ENCODE peak calls at places on chromosomes 16 and 17, in seven cellular contexts. Z is DND-41, B is NCI-H1105, O is SHP77, J is HEK293T, Q is MCF 10A, F is NCI-H2107. H is an unnamed sample.

GRCh38 chr17:75723201-75723930 is 2.1 kb downstream of the ITGB4 start:
- DNase-seq in B (no peak), J (no peak), O (no peak), F (no peak), Q (peak), Z (no peak), H (peak)

GRCh38 chr16:71491032-71491431 is 1.9 kb upstream of the ZNF19 start:
- DNase-seq in Z (no peak), F (no peak), B (no peak), O (no peak), Q (no peak), J (no peak), H (no peak)

GRCh38 chr17:73349138-73349537 is 37.3 kb upstream of the CDC42EP4 start:
- DNase-seq in J (no peak), B (no peak), F (no peak), Z (no peak), O (no peak), Q (no peak), H (no peak)

GRCh38 chr16:87409781-87410180 is 17.6 kb downstream of the MAP1LC3B start:
- DNase-seq in F (no peak), O (no peak), J (no peak), Q (no peak), Z (no peak), B (no peak), H (no peak)

GRCh38 chr17:35725917-35726608 is 5.4 kb upstream of the RASL10B start:
- DNase-seq in Z (no peak), B (no peak), O (no peak), Q (no peak), J (no peak), F (no peak), H (no peak)

GRCh38 chr17:68849673-68850260 is 105.4 kb downstream of the ABCA8 start:
- DNase-seq in O (no peak), F (no peak), Z (no peak), J (no peak), B (peak), Q (peak), H (no peak)

GRCh38 chr16:13095061-13095460 is 193.7 kb downstream of the SHISA9 start:
- DNase-seq in Z (no peak), O (no peak), B (no peak), J (no peak), Q (no peak), F (no peak), H (no peak)

GRCh38 chr16:2178321-2179106 is 17.9 kb downstream of the CASKIN1 start:
- DNase-seq in O (no peak), F (no peak), Z (no peak), B (no peak), J (peak), Q (no peak), H (no peak)

GRCh38 chr17:4194796-4195195 is 51.8 kb downstream of the CYB5D2 start:
- DNase-seq in O (no peak), Z (no peak), F (no peak), B (no peak), J (no peak), Q (no peak), H (no peak)

GRCh38 chr16:7113949-7114348 is 218.7 kb upstream of the RBFOX1 start:
- DNase-seq in B (no peak), Q (no peak), F (no peak), O (no peak), Z (no peak), J (no peak), H (no peak)

GRCh38 chr16:68776821-68777485 is 39.9 kb downstream of the CDH1 start:
- DNase-seq in B (no peak), Z (no peak), O (no peak), F (no peak), J (no peak), Q (no peak), H (no peak)

GRCh38 chr16:51982715-51983680 is 563.9 kb downstream of the TOX3 start:
- DNase-seq in B (peak), J (peak), Q (peak), O (peak), Z (peak), F (peak), H (peak)

GRCh38 chr17:33968350-33969044 is 286.6 kb upstream of the CCL2 start:
- DNase-seq in J (no peak), F (no peak), Q (no peak), B (no peak), Z (peak), O (no peak), H (peak)

GRCh38 chr16:20901441-20902112 is 1.0 kb downstream of the LYRM1 start:
- DNase-seq in Z (peak), Q (peak), J (peak), F (no peak), O (peak), B (no peak), H (peak)

GRCh38 chr16:23092801-23093117 is 56.5 kb downstream of the USP31 start:
- DNase-seq in J (no peak), Z (no peak), O (no peak), Q (no peak), B (no peak), F (no peak), H (no peak)

GRCh38 chr16:2447920-2448583 is 11.9 kb upstream of the TEDC2 start:
- DNase-seq in Z (no peak), Q (peak), B (no peak), J (no peak), F (no peak), O (no peak), H (no peak)

GRCh38 chr17:70034158-70034557 is 40.9 kb upstream of the KCNJ16 start:
- DNase-seq in F (no peak), O (no peak), Q (no peak), B (no peak), J (no peak), Z (no peak), H (no peak)

GRCh38 chr16:74169687-74170522 is 126.7 kb upstream of the PSMD7 start:
- DNase-seq in O (no peak), F (no peak), J (no peak), Q (no peak), Z (no peak), B (no peak), H (peak)

GRCh38 chr17:1188812-1189211 is 9.0 kb upstream of the ABR start:
- DNase-seq in Z (no peak), J (no peak), F (no peak), Q (peak), B (no peak), O (no peak), H (no peak)

GRCh38 chr16:27749946-27750345 is 200.0 kb downstream of the KATNIP start:
- DNase-seq in B (no peak), J (no peak), Z (no peak), F (no peak), O (no peak), Q (no peak), H (no peak)

GRCh38 chr17:8924595-8924994 is 40.9 kb downstream of the PIK3R5 start:
- DNase-seq in J (no peak), O (no peak), Z (no peak), Q (no peak), F (no peak), B (no peak), H (no peak)

GRCh38 chr17:38358586-38359513 is 7.2 kb downstream of the SOCS7 start:
- DNase-seq in F (no peak), B (no peak), O (no peak), Q (no peak), Z (no peak), J (no peak), H (no peak)

GRCh38 chr16:30137897-30138296 is 14.9 kb upstream of the MAPK3 start:
- DNase-seq in F (no peak), Z (peak), J (no peak), O (no peak), Q (no peak), B (no peak), H (no peak)

GRCh38 chr16:88379694-88380040 is 3.1 kb upstream of the ZNF469 start:
- DNase-seq in B (no peak), J (no peak), O (no peak), F (no peak), Z (no peak), Q (no peak), H (no peak)

GRCh38 chr17:4204676-4205075 is 59.1 kb downstream of the ANKFY1 start:
- DNase-seq in O (no peak), J (no peak), B (no peak), Q (peak), F (no peak), Z (no peak), H (peak)

GRCh38 chr17:18315498-18316360 is 636 bp downstream of the SMCR8 start:
- DNase-seq in J (no peak), Q (no peak), F (no peak), O (no peak), Z (peak), B (no peak), H (no peak)

GRCh38 chr17:334974-335481 is 17.6 kb downstream of the RPH3AL start:
- DNase-seq in O (no peak), Z (no peak), J (no peak), B (no peak), Q (no peak), F (no peak), H (no peak)

GRCh38 chr16:75088934-75089333 is 27.6 kb downstream of the LDHD start:
- DNase-seq in O (no peak), F (no peak), Z (no peak), B (no peak), Q (no peak), J (no peak), H (no peak)

GRCh38 chr17:4605826-4606225 is 21.5 kb downstream of the SMTNL2 start:
- DNase-seq in F (no peak), B (no peak), Z (peak), J (no peak), O (no peak), Q (no peak), H (no peak)

GRCh38 chr16:2056681-2057407 is 9.1 kb downstream of the TSC2 start:
- DNase-seq in Z (no peak), J (peak), Q (no peak), B (no peak), O (no peak), F (no peak), H (no peak)

GRCh38 chr17:250487-251300 is 69.2 kb upstream of the DOC2B start:
- DNase-seq in B (no peak), Q (no peak), Z (no peak), F (no peak), O (no peak), J (no peak), H (no peak)

GRCh38 chr17:30343741-30344140 is 9.9 kb upstream of the TMIGD1 start:
- DNase-seq in O (no peak), B (no peak), J (no peak), Q (no peak), Z (no peak), F (no peak), H (no peak)

H was measured in T47D.